ENCODE peak calls at places on chromosomes 1 and 21, in nine cellular contexts. One of them, this sample, is unnamed.

GRCh38 chr21:26433386-26433785 is 139.7 kb downstream of the CYYR1 start:
- DNase-seq in ELF-1: no peak
- DNase-seq in left colon: no peak
- DNase-seq in thoracic aorta: no peak
- DNase-seq in HAP-1: no peak
- DNase-seq in NCI-H345: no peak
- DNase-seq in activated T-cell treated with anti-CD3 and anti-CD28 coated beads for 24 hours: no peak
- DNase-seq in astrocyte of the cerebellum: no peak
- DNase-seq in EL: no peak
- DNase-seq in this sample: no peak

GRCh38 chr1:151196292-151196800 is 2.0 kb upstream of the PIP5K1A start:
- DNase-seq in ELF-1: peak
- DNase-seq in astrocyte of the cerebellum: peak
- DNase-seq in left colon: peak
- DNase-seq in NCI-H345: peak
- DNase-seq in EL: peak
- DNase-seq in activated T-cell treated with anti-CD3 and anti-CD28 coated beads for 24 hours: peak
- DNase-seq in thoracic aorta: no peak
- DNase-seq in HAP-1: peak
- DNase-seq in this sample: no peak

GRCh38 chr1:53600486-53600885 is 138.5 kb downstream of the GLIS1 start:
- DNase-seq in ELF-1: no peak
- DNase-seq in left colon: no peak
- DNase-seq in activated T-cell treated with anti-CD3 and anti-CD28 coated beads for 24 hours: no peak
- DNase-seq in NCI-H345: no peak
- DNase-seq in HAP-1: no peak
- DNase-seq in astrocyte of the cerebellum: no peak
- DNase-seq in EL: no peak
- DNase-seq in thoracic aorta: no peak
- DNase-seq in this sample: no peak

GRCh38 chr1:229885568-229886495 is 181.2 kb upstream of the GALNT2 start:
- DNase-seq in EL: peak
- DNase-seq in left colon: no peak
- DNase-seq in ELF-1: no peak
- DNase-seq in NCI-H345: no peak
- DNase-seq in thoracic aorta: no peak
- DNase-seq in HAP-1: no peak
- DNase-seq in astrocyte of the cerebellum: no peak
- DNase-seq in activated T-cell treated with anti-CD3 and anti-CD28 coated beads for 24 hours: no peak
- DNase-seq in this sample: no peak

GRCh38 chr21:42176864-42177263 is 42.1 kb upstream of the ABCG1 start:
- DNase-seq in left colon: no peak
- DNase-seq in astrocyte of the cerebellum: no peak
- DNase-seq in ELF-1: no peak
- DNase-seq in activated T-cell treated with anti-CD3 and anti-CD28 coated beads for 24 hours: no peak
- DNase-seq in thoracic aorta: no peak
- DNase-seq in EL: no peak
- DNase-seq in NCI-H345: no peak
- DNase-seq in HAP-1: no peak
- DNase-seq in this sample: no peak

GRCh38 chr1:4062041-4062440 is 162.0 kb upstream of the C1orf174 start:
- DNase-seq in astrocyte of the cerebellum: no peak
- DNase-seq in left colon: no peak
- DNase-seq in EL: no peak
- DNase-seq in HAP-1: no peak
- DNase-seq in ELF-1: no peak
- DNase-seq in thoracic aorta: no peak
- DNase-seq in NCI-H345: no peak
- DNase-seq in activated T-cell treated with anti-CD3 and anti-CD28 coated beads for 24 hours: no peak
- DNase-seq in this sample: no peak

GRCh38 chr1:241503444-241503843 is 16.1 kb downstream of the FH start:
- DNase-seq in NCI-H345: no peak
- DNase-seq in astrocyte of the cerebellum: no peak
- DNase-seq in activated T-cell treated with anti-CD3 and anti-CD28 coated beads for 24 hours: no peak
- DNase-seq in HAP-1: no peak
- DNase-seq in thoracic aorta: no peak
- DNase-seq in ELF-1: no peak
- DNase-seq in left colon: no peak
- DNase-seq in EL: no peak
- DNase-seq in this sample: no peak

GRCh38 chr1:87206044-87206443 is 122.6 kb upstream of the LMO4 start:
- DNase-seq in astrocyte of the cerebellum: no peak
- DNase-seq in ELF-1: no peak
- DNase-seq in thoracic aorta: no peak
- DNase-seq in NCI-H345: no peak
- DNase-seq in left colon: no peak
- DNase-seq in activated T-cell treated with anti-CD3 and anti-CD28 coated beads for 24 hours: no peak
- DNase-seq in EL: no peak
- DNase-seq in HAP-1: no peak
- DNase-seq in this sample: no peak

GRCh38 chr1:156815307-156815826 is 1.3 kb downstream of the SH2D2A start:
- DNase-seq in HAP-1: no peak
- DNase-seq in left colon: no peak
- DNase-seq in thoracic aorta: peak
- DNase-seq in NCI-H345: no peak
- DNase-seq in activated T-cell treated with anti-CD3 and anti-CD28 coated beads for 24 hours: no peak
- DNase-seq in EL: peak
- DNase-seq in astrocyte of the cerebellum: no peak
- DNase-seq in ELF-1: peak
- DNase-seq in this sample: peak

GRCh38 chr1:180925471-180926051 is 12.9 kb downstream of the KIAA1614 start:
- DNase-seq in ELF-1: no peak
- DNase-seq in left colon: peak
- DNase-seq in NCI-H345: no peak
- DNase-seq in astrocyte of the cerebellum: no peak
- DNase-seq in HAP-1: peak
- DNase-seq in activated T-cell treated with anti-CD3 and anti-CD28 coated beads for 24 hours: no peak
- DNase-seq in thoracic aorta: no peak
- DNase-seq in EL: no peak
- DNase-seq in this sample: no peak

GRCh38 chr1:116066868-116067563 is 44.2 kb upstream of the MAB21L3 start:
- DNase-seq in NCI-H345: no peak
- DNase-seq in ELF-1: no peak
- DNase-seq in HAP-1: no peak
- DNase-seq in astrocyte of the cerebellum: peak
- DNase-seq in EL: peak
- DNase-seq in thoracic aorta: no peak
- DNase-seq in activated T-cell treated with anti-CD3 and anti-CD28 coated beads for 24 hours: no peak
- DNase-seq in left colon: no peak
- DNase-seq in this sample: no peak

GRCh38 chr1:52518962-52519361 is 33.9 kb downstream of the TUT4 start:
- DNase-seq in thoracic aorta: no peak
- DNase-seq in HAP-1: no peak
- DNase-seq in EL: no peak
- DNase-seq in activated T-cell treated with anti-CD3 and anti-CD28 coated beads for 24 hours: no peak
- DNase-seq in ELF-1: no peak
- DNase-seq in left colon: no peak
- DNase-seq in astrocyte of the cerebellum: no peak
- DNase-seq in NCI-H345: no peak
- DNase-seq in this sample: no peak

GRCh38 chr1:104125935-104126334 is 376.2 kb downstream of the AMY1C start:
- DNase-seq in HAP-1: no peak
- DNase-seq in NCI-H345: no peak
- DNase-seq in activated T-cell treated with anti-CD3 and anti-CD28 coated beads for 24 hours: no peak
- DNase-seq in ELF-1: no peak
- DNase-seq in astrocyte of the cerebellum: no peak
- DNase-seq in left colon: no peak
- DNase-seq in EL: no peak
- DNase-seq in thoracic aorta: no peak
- DNase-seq in this sample: no peak

GRCh38 chr21:38352536-38353219 is 95.9 kb downstream of the KCNJ15 start:
- DNase-seq in ELF-1: peak
- DNase-seq in astrocyte of the cerebellum: peak
- DNase-seq in NCI-H345: no peak
- DNase-seq in activated T-cell treated with anti-CD3 and anti-CD28 coated beads for 24 hours: peak
- DNase-seq in left colon: peak
- DNase-seq in thoracic aorta: no peak
- DNase-seq in HAP-1: no peak
- DNase-seq in EL: peak
- DNase-seq in this sample: no peak

GRCh38 chr1:191508239-191508638 is 650.0 kb upstream of the RGS18 start:
- DNase-seq in left colon: no peak
- DNase-seq in ELF-1: no peak
- DNase-seq in activated T-cell treated with anti-CD3 and anti-CD28 coated beads for 24 hours: no peak
- DNase-seq in HAP-1: no peak
- DNase-seq in thoracic aorta: no peak
- DNase-seq in NCI-H345: no peak
- DNase-seq in astrocyte of the cerebellum: no peak
- DNase-seq in EL: no peak
- DNase-seq in this sample: no peak

GRCh38 chr1:53135735-53136114 is 6.7 kb downstream of the SLC1A7 start:
- DNase-seq in activated T-cell treated with anti-CD3 and anti-CD28 coated beads for 24 hours: no peak
- DNase-seq in left colon: peak
- DNase-seq in EL: peak
- DNase-seq in HAP-1: no peak
- DNase-seq in ELF-1: no peak
- DNase-seq in NCI-H345: no peak
- DNase-seq in astrocyte of the cerebellum: peak
- DNase-seq in thoracic aorta: no peak
- DNase-seq in this sample: no peak

GRCh38 chr1:181485276-181486097 is 2.2 kb downstream of the CACNA1E start:
- DNase-seq in EL: no peak
- DNase-seq in activated T-cell treated with anti-CD3 and anti-CD28 coated beads for 24 hours: no peak
- DNase-seq in thoracic aorta: no peak
- DNase-seq in HAP-1: no peak
- DNase-seq in ELF-1: peak
- DNase-seq in left colon: peak
- DNase-seq in astrocyte of the cerebellum: no peak
- DNase-seq in NCI-H345: peak
- DNase-seq in this sample: no peak

GRCh38 chr21:33767236-33767635 is 124.9 kb downstream of the ITSN1 start:
- DNase-seq in ELF-1: no peak
- DNase-seq in left colon: no peak
- DNase-seq in HAP-1: no peak
- DNase-seq in thoracic aorta: no peak
- DNase-seq in NCI-H345: no peak
- DNase-seq in EL: peak
- DNase-seq in activated T-cell treated with anti-CD3 and anti-CD28 coated beads for 24 hours: no peak
- DNase-seq in astrocyte of the cerebellum: no peak
- DNase-seq in this sample: no peak

GRCh38 chr1:85284202-85284601 is 7.8 kb upstream of the BCL10 start:
- DNase-seq in HAP-1: no peak
- DNase-seq in EL: no peak
- DNase-seq in NCI-H345: no peak
- DNase-seq in activated T-cell treated with anti-CD3 and anti-CD28 coated beads for 24 hours: no peak
- DNase-seq in left colon: no peak
- DNase-seq in astrocyte of the cerebellum: no peak
- DNase-seq in ELF-1: no peak
- DNase-seq in thoracic aorta: no peak
- DNase-seq in this sample: no peak

GRCh38 chr1:92486251-92487077 is at the start of gene GFI1:
- DNase-seq in activated T-cell treated with anti-CD3 and anti-CD28 coated beads for 24 hours: peak
- DNase-seq in EL: peak
- DNase-seq in NCI-H345: no peak
- DNase-seq in astrocyte of the cerebellum: no peak
- DNase-seq in thoracic aorta: no peak
- DNase-seq in HAP-1: peak
- DNase-seq in left colon: peak
- DNase-seq in ELF-1: peak
- DNase-seq in this sample: peak

GRCh38 chr1:25183126-25183980 is 48.9 kb downstream of the SYF2 start:
- DNase-seq in ELF-1: no peak
- DNase-seq in activated T-cell treated with anti-CD3 and anti-CD28 coated beads for 24 hours: no peak
- DNase-seq in left colon: no peak
- DNase-seq in EL: no peak
- DNase-seq in HAP-1: no peak
- DNase-seq in thoracic aorta: no peak
- DNase-seq in NCI-H345: no peak
- DNase-seq in astrocyte of the cerebellum: no peak
- DNase-seq in this sample: no peak

GRCh38 chr1:220094016-220094911 is at the start of gene IARS2:
- DNase-seq in NCI-H345: peak
- DNase-seq in thoracic aorta: no peak
- DNase-seq in activated T-cell treated with anti-CD3 and anti-CD28 coated beads for 24 hours: peak
- DNase-seq in astrocyte of the cerebellum: peak
- DNase-seq in EL: peak
- DNase-seq in left colon: peak
- DNase-seq in ELF-1: peak
- DNase-seq in HAP-1: peak
- DNase-seq in this sample: peak

This sample was measured in ascending aorta.